ENCODE peak calls at places on chromosomes 3 and 15, in five cellular contexts. R is H9, I is IMR-90, D is neuronal stem cell, B is mesenchymal stem cell. L is an unnamed sample.

GRCh38 chr3:41363830-41364523 is 164.7 kb downstream of the CTNNB1 start:
- DNase-seq in R (no peak), I (no peak), D (peak), B (no peak), L (no peak)

GRCh38 chr3:125322166-125322565 is 53.0 kb downstream of the ZNF148 start:
- DNase-seq in R (no peak), I (peak), D (no peak), B (no peak), L (no peak)

GRCh38 chr15:59352189-59352588 is 20.5 kb downstream of the MYO1E start:
- DNase-seq in R (no peak), I (no peak), D (no peak), B (no peak), L (no peak)

GRCh38 chr3:18190646-18191045 is 234.5 kb downstream of the SATB1 start:
- DNase-seq in R (no peak), I (no peak), D (no peak), B (no peak), L (no peak)

GRCh38 chr3:177410734-177411133 is 213.5 kb upstream of the TBL1XR1 start:
- DNase-seq in R (no peak), I (no peak), D (no peak), B (no peak), L (no peak)

GRCh38 chr3:129493206-129493605 is 35.2 kb upstream of the RHO start:
- DNase-seq in R (no peak), I (no peak), D (no peak), B (no peak), L (no peak)

GRCh38 chr3:188526057-188526456 is 372.1 kb downstream of the LPP start:
- DNase-seq in R (no peak), I (peak), D (no peak), B (peak), L (no peak)

GRCh38 chr15:84950570-84951111 is 31.0 kb upstream of the PDE8A start:
- DNase-seq in R (no peak), I (no peak), D (no peak), B (no peak), L (peak)

GRCh38 chr15:99703603-99704443 is 29.4 kb downstream of the LYSMD4 start:
- DNase-seq in R (no peak), I (peak), D (no peak), B (peak), L (peak)

GRCh38 chr3:179438836-179439235 is 12.4 kb downstream of the GNB4 start:
- DNase-seq in R (peak), I (no peak), D (no peak), B (no peak), L (no peak)

GRCh38 chr3:9310043-9310442 is 52.8 kb upstream of the THUMPD3 start:
- DNase-seq in R (no peak), I (no peak), D (no peak), B (no peak), L (no peak)

GRCh38 chr3:56997675-56998074 is 62.8 kb upstream of the SPATA12 start:
- DNase-seq in R (no peak), I (peak), D (no peak), B (no peak), L (peak)

GRCh38 chr3:187902041-187902471 is 156.8 kb upstream of the BCL6 start:
- DNase-seq in R (no peak), I (no peak), D (no peak), B (no peak), L (no peak)

GRCh38 chr3:193594946-193595689 is 2.1 kb downstream of the OPA1 start:
- DNase-seq in R (no peak), I (peak), D (no peak), B (peak), L (peak)

GRCh38 chr3:25728101-25728500 is 55.1 kb downstream of the NGLY1 start:
- DNase-seq in R (no peak), I (peak), D (no peak), B (peak), L (no peak)

GRCh38 chr3:160678447-160678846 is 1.5 kb downstream of the ARL14 start:
- DNase-seq in R (no peak), I (no peak), D (no peak), B (no peak), L (no peak)

GRCh38 chr15:66803749-66804148 is 101.7 kb downstream of the SMAD6 start:
- DNase-seq in R (no peak), I (no peak), D (no peak), B (no peak), L (no peak)

GRCh38 chr3:49120096-49120437 is 556 bp downstream of the USP19 start:
- DNase-seq in R (no peak), I (peak), D (no peak), B (peak), L (no peak)

GRCh38 chr3:190790185-190790584 is 72.3 kb downstream of the GMNC start:
- DNase-seq in R (no peak), I (no peak), D (no peak), B (no peak), L (no peak)

GRCh38 chr15:88644741-88645140 is 5.9 kb downstream of the ISG20 start:
- DNase-seq in R (peak), I (no peak), D (no peak), B (no peak), L (no peak)

GRCh38 chr3:111862415-111862814 is 3.4 kb downstream of the PHLDB2 start:
- DNase-seq in R (no peak), I (no peak), D (no peak), B (no peak), L (no peak)

GRCh38 chr3:143751643-143752178 is 96.6 kb downstream of the SLC9A9 start:
- DNase-seq in R (no peak), I (no peak), D (no peak), B (no peak), L (no peak)

GRCh38 chr3:52532517-52532837 is 1.2 kb downstream of the NT5DC2 start:
- DNase-seq in R (no peak), I (peak), D (no peak), B (peak), L (no peak)

GRCh38 chr15:26179906-26180305 is 316.8 kb upstream of the ATP10A start:
- DNase-seq in R (peak), I (no peak), D (peak), B (no peak), L (peak)

GRCh38 chr3:197222816-197223419 is 75.5 kb downstream of the DLG1 start:
- DNase-seq in R (no peak), I (no peak), D (no peak), B (peak), L (no peak)

GRCh38 chr15:32688151-32688639 is 29.6 kb upstream of the GREM1 start:
- DNase-seq in R (no peak), I (peak), D (no peak), B (no peak), L (no peak)

GRCh38 chr3:25663324-25664065 is 1.2 kb downstream of the TOP2B start:
- DNase-seq in R (no peak), I (peak), D (peak), B (peak), L (no peak)

GRCh38 chr3:183217548-183218321 is 35.3 kb upstream of the B3GNT5 start:
- DNase-seq in R (no peak), I (no peak), D (no peak), B (no peak), L (no peak)

GRCh38 chr3:140628606-140629005 is 49.3 kb upstream of the TRIM42 start:
- DNase-seq in R (no peak), I (no peak), D (no peak), B (no peak), L (no peak)

GRCh38 chr3:187920871-187921270 is 175.6 kb upstream of the BCL6 start:
- DNase-seq in R (no peak), I (peak), D (no peak), B (peak), L (no peak)

GRCh38 chr3:172598904-172599303 is 75.7 kb upstream of the TNFSF10 start:
- DNase-seq in R (no peak), I (no peak), D (no peak), B (no peak), L (no peak)

GRCh38 chr3:63877737-63878393 is 14.2 kb downstream of the ATXN7 start:
- DNase-seq in R (no peak), I (peak), D (no peak), B (peak), L (no peak)

GRCh38 chr3:43063114-43063513 is 42.8 kb downstream of the POMGNT2 start:
- DNase-seq in R (no peak), I (no peak), D (no peak), B (no peak), L (no peak)

GRCh38 chr3:133763797-133764734 is 17.9 kb downstream of the TF start:
- DNase-seq in R (no peak), I (no peak), D (no peak), B (peak), L (no peak)

DNA sequence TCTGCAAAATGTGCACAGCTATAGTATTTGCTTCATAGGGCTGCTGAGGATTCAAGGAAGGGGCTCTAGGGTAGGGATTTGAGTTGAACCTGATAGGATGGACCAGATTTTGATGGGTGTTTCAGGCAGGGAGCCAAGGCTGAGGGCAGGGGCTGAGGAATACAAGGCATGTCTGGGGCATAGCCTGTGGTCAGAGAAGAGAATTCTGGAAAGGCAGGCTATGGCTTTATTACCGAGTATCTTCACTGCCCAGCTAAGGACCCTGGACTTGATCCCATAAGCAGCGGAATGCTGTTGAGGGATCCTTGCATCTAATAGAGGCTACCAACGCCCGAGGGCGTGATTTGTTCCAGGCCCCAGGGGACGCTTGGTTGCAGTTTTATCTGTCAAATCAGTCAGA is 193.0 kb upstream of the TLE3 start:
- DNase-seq in R (no peak), I (no peak), D (no peak), B (no peak), L (peak)
- H2AK5ac ChIP-seq in R (no peak), I (no peak), D (no peak), B (no peak), L (peak)

GRCh38 chr15:41557673-41558399 is 1.2 kb upstream of the TYRO3 start:
- DNase-seq in R (peak), I (peak), D (peak), B (peak), L (peak)

GRCh38 chr15:41561104-41561776 is 2.2 kb downstream of the TYRO3 start:
- DNase-seq in R (no peak), I (no peak), D (no peak), B (no peak), L (no peak)

GRCh38 chr15:41559239-41559488 is 152 bp downstream of the TYRO3 start:
- DNase-seq in R (no peak), I (no peak), D (no peak), B (no peak), L (no peak)

GRCh38 chr15:41558400-41559238 is at the start of gene TYRO3:
- DNase-seq in R (peak), I (no peak), D (peak), B (peak), L (peak)

GRCh38 chr15:41559489-41560177 is 621 bp downstream of the TYRO3 start:
- DNase-seq in R (peak), I (no peak), D (peak), B (peak), L (no peak)
- H2AK5ac ChIP-seq in R (no peak), I (peak), D (peak), B (no peak), L (peak)

DNA sequence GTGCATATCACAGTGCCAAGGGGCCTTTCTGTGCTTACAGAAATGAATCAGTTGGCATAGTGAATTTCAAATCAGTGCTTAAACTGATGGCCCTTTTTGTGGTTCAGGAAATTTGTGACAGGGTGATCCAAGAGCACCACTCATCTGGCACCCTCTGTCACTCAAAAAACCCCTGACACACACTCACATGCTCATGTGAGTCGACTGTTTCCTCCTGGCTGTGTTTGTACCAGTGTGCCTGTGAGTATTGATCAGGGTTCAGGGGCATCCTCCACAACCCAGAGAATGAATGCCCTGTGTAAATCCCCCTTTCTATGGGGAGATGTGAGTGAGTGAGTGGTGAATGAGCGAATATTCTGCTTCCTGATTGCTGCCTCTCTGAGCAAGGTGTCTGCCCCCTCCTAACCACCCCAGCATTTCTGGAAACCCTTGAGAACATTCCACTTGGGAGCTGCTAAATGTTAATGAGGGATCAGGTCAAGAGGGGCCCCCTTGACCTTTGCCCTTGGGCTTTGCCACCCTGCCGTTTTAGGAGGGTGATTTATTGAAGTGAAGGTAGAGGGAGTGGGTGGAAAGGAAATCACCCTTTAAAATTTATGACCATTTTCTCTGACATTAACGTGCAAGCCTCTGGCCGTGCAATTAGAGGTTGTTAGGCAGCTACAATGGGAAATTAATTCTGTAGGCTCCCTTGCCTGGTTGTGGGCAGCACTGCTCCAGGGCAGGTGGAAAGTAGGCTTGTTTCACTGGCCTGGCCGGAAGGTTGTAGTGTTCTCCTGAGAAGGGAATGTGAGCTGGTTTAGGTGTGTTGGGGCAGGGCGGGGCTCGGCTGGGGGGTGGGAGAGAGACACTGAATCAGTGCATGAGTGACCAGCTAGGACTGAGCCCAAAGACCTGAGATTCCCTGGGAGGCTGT is 87.2 kb downstream of the SLCO3A1 start:
- DNase-seq in R (no peak), I (no peak), D (no peak), B (no peak), L (no peak)
- H2AK5ac ChIP-seq in R (no peak), I (no peak), D (peak), B (no peak), L (no peak)

GRCh38 chr15:63341898-63342297 is 39.7 kb downstream of the CA12 start:
- DNase-seq in R (no peak), I (no peak), D (no peak), B (no peak), L (no peak)

GRCh38 chr15:63340878-63341277 is 40.8 kb downstream of the CA12 start:
- DNase-seq in R (no peak), I (no peak), D (no peak), B (no peak), L (no peak)

GRCh38 chr15:63339006-63339766 is 42.5 kb downstream of the CA12 start:
- DNase-seq in R (no peak), I (peak), D (no peak), B (no peak), L (peak)

GRCh38 chr15:63339836-63340235 is 41.8 kb downstream of the CA12 start:
- DNase-seq in R (no peak), I (no peak), D (no peak), B (no peak), L (no peak)

GRCh38 chr15:63340353-63340752 is 41.3 kb downstream of the CA12 start:
- DNase-seq in R (no peak), I (no peak), D (no peak), B (no peak), L (no peak)
- H2AK5ac ChIP-seq in R (no peak), I (no peak), D (peak), B (no peak), L (no peak)

GRCh38 chr15:65383456-65383855 is 5.7 kb upstream of the IGDCC3 start:
- DNase-seq in R (no peak), I (no peak), D (no peak), B (no peak), L (no peak)
- H2AK5ac ChIP-seq in R (no peak), I (no peak), D (no peak), B (no peak), L (no peak)

GRCh38 chr3:4898454-4899313 is 80.6 kb upstream of the BHLHE40 start:
- DNase-seq in R (no peak), I (peak), D (no peak), B (peak), L (no peak)
- H2AK5ac ChIP-seq in R (no peak), I (no peak), D (no peak), B (no peak), L (no peak)

GRCh38 chr15:53634517-53635106 is 124.9 kb downstream of the WDR72 start:
- DNase-seq in R (no peak), I (no peak), D (no peak), B (no peak), L (no peak)
- H2AK5ac ChIP-seq in R (no peak), I (no peak), D (no peak), B (no peak), L (no peak)

L was measured in trophoblast cell.